ENCODE peak calls at places on chromosomes 6 and 20, in ten cellular contexts. L, U, B, V, Q, H, Y, X, K and G are unnamed samples.

GRCh38 chr20:47120346-47120745 is 225.7 kb downstream of the EYA2 start:
- DNase-seq in V (no peak), X (no peak), U (no peak), H (no peak), B (no peak), L (no peak), Q (no peak), K (no peak), Y (no peak), G (no peak)

GRCh38 chr20:61429458-61430227 is 177.6 kb downstream of the CDH4 start:
- DNase-seq in H (no peak), K (no peak), L (no peak), Y (no peak), V (no peak), U (no peak), B (no peak), Q (no peak), X (no peak), G (no peak)

GRCh38 chr6:42453649-42454427 is 2.1 kb upstream of the TRERF1 start:
- DNase-seq in U (peak; percentile 39), H (no peak), B (peak; percentile 83), L (no peak), K (peak; percentile 67), Y (peak; percentile 87), X (peak; percentile 51), Q (no peak), V (peak; percentile 63), G (peak; percentile 70)

GRCh38 chr20:46810442-46811327 is 84.0 kb upstream of the EYA2 start:
- DNase-seq in L (no peak), Y (no peak), Q (no peak), B (peak; percentile 39), U (no peak), K (no peak), X (no peak), V (no peak), H (no peak), G (no peak)

GRCh38 chr20:63011798-63012197 is 5.0 kb upstream of the BHLHE23 start:
- DNase-seq in Y (no peak), B (no peak), H (no peak), V (no peak), U (no peak), X (no peak), K (no peak), L (no peak), Q (no peak), G (no peak)

GRCh38 chr6:67766061-67766460 is 869.0 kb upstream of the ADGRB3 start:
- DNase-seq in L (no peak), B (no peak), K (no peak), V (no peak), U (no peak), Q (no peak), H (no peak), Y (no peak), X (no peak), G (no peak)

GRCh38 chr6:66376021-66376420 is 669.0 kb upstream of the EYS start:
- DNase-seq in L (no peak), Y (no peak), B (no peak), X (no peak), K (no peak), H (no peak), Q (no peak), V (no peak), U (no peak), G (no peak)

GRCh38 chr6:157631388-157631787 is 191.7 kb upstream of the SNX9 start:
- DNase-seq in L (no peak), H (no peak), U (peak; percentile 26), Y (peak; percentile 24), V (no peak), X (no peak), K (peak; percentile 24), B (no peak), Q (no peak), G (no peak)

GRCh38 chr20:19416627-19417026 is 204.2 kb downstream of the SLC24A3 start:
- DNase-seq in Y (no peak), L (no peak), K (no peak), B (no peak), U (no peak), H (no peak), V (no peak), Q (no peak), X (no peak), G (no peak)

GRCh38 chr20:17480696-17481095 is 50.5 kb downstream of the BFSP1 start:
- DNase-seq in H (no peak), B (no peak), X (no peak), K (no peak), Y (no peak), U (no peak), V (no peak), Q (no peak), L (no peak), G (no peak)

GRCh38 chr6:108526739-108527174 is 34.0 kb upstream of the FOXO3 start:
- DNase-seq in U (peak; percentile 62), H (no peak), Q (no peak), K (no peak), X (no peak), B (peak; percentile 57), L (no peak), Y (peak; percentile 59), V (no peak), G (no peak)

GRCh38 chr6:70675822-70676221 is 8.1 kb downstream of the SMAP1 start:
- DNase-seq in K (no peak), V (no peak), H (no peak), L (no peak), U (no peak), B (no peak), X (no peak), Q (no peak), Y (no peak), G (no peak)

GRCh38 chr6:82022614-82023102 is 224.9 kb downstream of the IBTK start:
- DNase-seq in Y (peak; percentile 64), Q (no peak), H (no peak), K (no peak), U (peak; percentile 84), V (no peak), L (no peak), X (no peak), B (no peak), G (no peak)

GRCh38 chr6:2818593-2818992 is 23.1 kb downstream of the SERPINB1 start:
- DNase-seq in L (no peak), X (no peak), U (peak; percentile 66), Q (no peak), V (no peak), K (no peak), B (no peak), Y (no peak), H (no peak), G (no peak)

GRCh38 chr6:140355476-140355875 is 981.0 kb upstream of the CITED2 start:
- DNase-seq in X (no peak), H (no peak), V (no peak), B (no peak), L (no peak), Y (no peak), K (no peak), Q (no peak), U (peak; percentile 55), G (no peak)

GRCh38 chr6:114159727-114160126 is 183.1 kb downstream of the HS3ST5 start:
- DNase-seq in U (no peak), Q (no peak), Y (no peak), L (no peak), H (no peak), X (no peak), V (no peak), B (no peak), K (no peak), G (no peak)
- H3K4me1 ChIP-seq in U (no peaks in the 10 kb centered on the region), Q (no peaks in the 10 kb centered on the region), Y (peaks cover 1% of the 10 kb centered on the region), L (no peaks in the 10 kb centered on the region), H (no peaks in the 10 kb centered on the region), X (no peaks in the 10 kb centered on the region), V (no peaks in the 10 kb centered on the region), B (no peaks in the 10 kb centered on the region), K (no peaks in the 10 kb centered on the region), G (no peaks in the 10 kb centered on the region)

GRCh38 chr20:50867805-50868204 is 63.4 kb downstream of the ADNP start:
- DNase-seq in B (no peak), L (no peak), U (no peak), V (no peak), Q (no peak), Y (no peak), K (no peak), H (no peak), X (no peak), G (no peak)
- H3K4me1 ChIP-seq in B (peaks cover 10% of the 10 kb centered on the region), L (no peaks in the 10 kb centered on the region), U (peaks cover 23% of the 10 kb centered on the region), V (no peaks in the 10 kb centered on the region), Q (no peaks in the 10 kb centered on the region), Y (peaks cover 11% of the 10 kb centered on the region), K (no peaks in the 10 kb centered on the region), H (peaks cover 24% of the 10 kb centered on the region), X (no peaks in the 10 kb centered on the region), G (no peaks in the 10 kb centered on the region)

DNA sequence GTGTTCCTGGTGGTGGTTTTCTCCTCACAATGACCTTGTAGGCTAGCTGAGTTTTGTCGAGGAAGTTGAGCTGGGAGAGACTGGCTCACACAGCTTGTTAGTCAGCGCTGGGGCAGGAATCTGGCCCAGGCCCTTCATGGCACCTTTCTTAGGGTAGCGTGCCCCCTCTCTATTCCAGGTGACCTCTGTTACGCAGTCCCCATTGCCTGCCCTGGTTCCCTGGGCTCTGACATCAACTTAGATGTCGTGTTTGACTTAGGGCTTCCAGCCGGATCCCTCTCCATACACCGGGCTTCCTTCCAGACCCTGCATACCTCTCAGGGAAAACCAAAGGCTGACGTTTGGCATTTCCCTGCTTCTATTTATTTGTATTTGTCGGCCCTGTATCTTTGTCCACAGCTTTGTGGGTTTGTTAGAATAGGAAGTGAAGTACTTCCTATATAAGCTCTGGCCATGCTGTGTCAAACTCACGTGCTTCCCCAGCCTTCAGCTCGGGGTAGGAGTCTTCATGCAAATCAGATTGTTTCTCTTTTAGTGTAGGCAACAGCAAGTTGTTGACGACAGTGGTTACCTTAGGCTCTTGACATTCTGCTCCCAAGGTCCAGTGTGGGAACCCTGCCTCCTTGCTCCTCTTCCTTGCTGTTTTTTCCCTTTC is 12.8 kb downstream of the IGF2R start:
- DNase-seq in L (peak; percentile 39), B (no peak), V (peak; percentile 58), X (peak; percentile 83), U (peak; percentile 91), H (no peak), Y (no peak), K (peak; percentile 84), Q (no peak), G (no peak)
- H3K4me1 ChIP-seq in L (peaks cover 89% of the 10 kb centered on the region), B (peaks cover 22% of the 10 kb centered on the region), V (peaks cover 92% of the 10 kb centered on the region), X (peaks cover 96% of the 10 kb centered on the region), U (peaks cover 38% of the 10 kb centered on the region), H (peaks cover 98% of the 10 kb centered on the region), Y (peaks cover 13% of the 10 kb centered on the region), K (no peaks in the 10 kb centered on the region), Q (peaks cover 63% of the 10 kb centered on the region), G (peaks cover 35% of the 10 kb centered on the region)

DNA sequence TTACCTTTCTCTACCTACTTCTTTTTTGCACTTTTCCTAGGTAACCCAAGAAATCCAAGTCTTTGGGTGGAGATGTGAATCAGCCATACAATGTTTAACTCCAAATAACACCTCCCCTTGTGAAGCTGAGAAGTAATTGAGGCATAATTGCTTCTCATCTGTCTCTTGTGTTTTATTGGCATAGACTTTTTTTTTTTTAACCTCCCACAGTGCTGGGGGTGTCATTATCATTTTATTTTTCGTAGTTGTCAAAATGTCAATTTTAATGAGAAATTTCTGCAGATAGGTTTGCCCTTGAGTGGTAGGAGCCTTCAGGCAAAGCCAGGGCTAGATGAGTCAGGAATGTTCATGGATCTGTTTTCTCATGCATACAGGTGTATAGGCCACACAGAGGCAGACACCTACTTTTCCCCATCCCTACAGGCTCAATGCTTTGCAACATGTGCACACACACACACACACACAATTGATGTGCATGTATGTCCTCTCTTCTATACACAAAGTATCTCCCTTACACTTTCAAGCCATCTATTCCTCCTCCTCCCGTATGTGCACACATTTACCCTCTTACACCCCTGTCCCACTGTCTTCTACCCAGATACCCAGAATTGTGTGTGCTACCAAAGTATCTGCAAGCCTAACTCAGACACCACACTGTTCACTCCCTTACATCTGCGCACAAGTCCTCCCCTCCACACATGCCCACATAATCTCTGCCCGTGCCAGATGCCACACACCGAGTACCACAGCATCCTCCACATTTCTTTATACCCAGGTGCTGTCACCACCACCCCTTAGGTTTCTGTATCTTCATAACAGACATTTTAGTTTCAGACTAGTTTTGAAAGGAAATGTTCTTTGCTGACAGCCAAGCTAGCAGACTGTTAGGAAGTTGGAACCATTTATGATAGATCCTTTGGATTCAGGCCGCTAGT is 22.0 kb downstream of the RALY start:
- DNase-seq in U (no peak), X (no peak), Y (no peak), V (no peak), Q (no peak), L (no peak), B (no peak), H (no peak), K (no peak), G (no peak)
- H3K4me1 ChIP-seq in U (peaks cover 14% of the 10 kb centered on the region), X (peaks cover 73% of the 10 kb centered on the region), Y (peaks cover 11% of the 10 kb centered on the region), V (peaks cover 75% of the 10 kb centered on the region), Q (peaks cover 33% of the 10 kb centered on the region), L (peaks cover 84% of the 10 kb centered on the region), B (peaks cover 9% of the 10 kb centered on the region), H (peaks cover 90% of the 10 kb centered on the region), K (peaks cover 26% of the 10 kb centered on the region), G (no peaks in the 10 kb centered on the region)